ENCODE peak calls at places on chromosomes 6 and 20, in ten cellular contexts. T is spleen, R is prostate gland, B is breast epithelium, L is HepG2, H is H1, W is sigmoid colon, N is endothelial cell of umbilical vein, C is esophagus muscularis mucosa, O is HCT116. Q is an unnamed sample.

GRCh38 chr6:73409395-73409794 is 14.8 kb downstream of the DDX43 start:
- DNase-seq in T (no peak), R (no peak), B (no peak), L (peak), H (no peak), W (no peak), N (no peak), C (no peak), O (no peak), Q (no peak)

GRCh38 chr6:113073611-113074191 is 726.6 kb downstream of the RFPL4B start:
- DNase-seq in T (no peak), R (no peak), B (no peak), L (no peak), H (no peak), W (no peak), N (no peak), C (no peak), O (no peak), Q (no peak)

GRCh38 chr6:127118505-127119360 is at the start of gene RSPO3:
- DNase-seq in T (peak), R (no peak), B (no peak), L (no peak), H (no peak), W (peak), N (peak), C (no peak), O (no peak), Q (peak)

GRCh38 chr20:16245879-16246278 is 327.4 kb downstream of the KIF16B start:
- DNase-seq in T (no peak), R (no peak), B (no peak), L (peak), H (no peak), W (no peak), N (no peak), C (no peak), O (no peak), Q (no peak)

GRCh38 chr6:34792605-34793500 is 970 bp downstream of the BLTP3A start:
- DNase-seq in T (peak), R (peak), B (no peak), L (peak), H (no peak), W (peak), N (peak), C (peak), O (no peak), Q (peak)

GRCh38 chr20:37095108-37095608 is 639 bp downstream of the RBL1 start:
- DNase-seq in T (peak), R (no peak), B (no peak), L (peak), H (no peak), W (no peak), N (no peak), C (no peak), O (no peak), Q (no peak)

GRCh38 chr6:100152201-100152600 is 158.2 kb upstream of the MCHR2 start:
- DNase-seq in T (no peak), R (no peak), B (no peak), L (no peak), H (no peak), W (no peak), N (no peak), C (no peak), O (no peak), Q (no peak)

GRCh38 chr6:111993342-111993741 is 60.6 kb upstream of the CCN6 start:
- DNase-seq in T (no peak), R (no peak), B (no peak), L (no peak), H (no peak), W (no peak), N (no peak), C (no peak), O (no peak), Q (no peak)

GRCh38 chr6:163404825-163405265 is 9.7 kb upstream of the QKI start:
- DNase-seq in T (peak), R (no peak), B (no peak), L (peak), H (no peak), W (peak), N (peak), C (peak), O (no peak), Q (no peak)

GRCh38 chr20:39025883-39026282 is 63.7 kb downstream of the DHX35 start:
- DNase-seq in T (no peak), R (no peak), B (no peak), L (no peak), H (no peak), W (no peak), N (no peak), C (no peak), O (no peak), Q (no peak)

GRCh38 chr6:125746731-125747588 is 2.5 kb upstream of the HEY2 start:
- DNase-seq in T (peak), R (peak), B (no peak), L (peak), H (peak), W (peak), N (peak), C (no peak), O (no peak), Q (peak)

GRCh38 chr20:32466739-32467505 is 108.8 kb downstream of the ASXL1 start:
- DNase-seq in T (no peak), R (no peak), B (no peak), L (no peak), H (no peak), W (no peak), N (peak), C (no peak), O (no peak), Q (no peak)

GRCh38 chr6:136323431-136324112 is 33.9 kb upstream of the BCLAF1 start:
- DNase-seq in T (no peak), R (no peak), B (no peak), L (no peak), H (no peak), W (no peak), N (no peak), C (peak), O (no peak), Q (no peak)

GRCh38 chr6:117955684-117956083 is 48.6 kb downstream of the SLC35F1 start:
- DNase-seq in T (no peak), R (no peak), B (no peak), L (no peak), H (no peak), W (no peak), N (no peak), C (no peak), O (no peak), Q (no peak)

GRCh38 chr20:55584964-55585363 is 420.4 kb downstream of the CBLN4 start:
- DNase-seq in T (no peak), R (no peak), B (no peak), L (no peak), H (no peak), W (no peak), N (no peak), C (no peak), O (no peak), Q (no peak)

GRCh38 chr20:57657537-57658446 is 37.6 kb upstream of the ZBP1 start:
- DNase-seq in T (peak), R (peak), B (peak), L (peak), H (no peak), W (peak), N (no peak), C (peak), O (no peak), Q (peak)

GRCh38 chr6:169654590-169655391 is 47.0 kb downstream of the WDR27 start:
- DNase-seq in T (peak), R (peak), B (peak), L (no peak), H (no peak), W (peak), N (peak), C (no peak), O (no peak), Q (peak)
- TF ChIP-seq POLR2AphosphoS5 in T (peak), R (peak), B (peak), L (no peak), H (no peak), W (no peak), N (no peak), C (peak), O (no peak), Q (peak)

GRCh38 chr6:151914475-151914874 is 107.0 kb downstream of the ESR1 start:
- DNase-seq in T (no peak), R (no peak), B (no peak), L (peak), H (no peak), W (no peak), N (no peak), C (no peak), O (no peak), Q (no peak)
- H3K27ac ChIP-seq in T (no peak), R (no peak), B (no peak), L (no peak), H (no peak), W (no peak), N (no peak), C (no peak), O (no peak), Q (no peak)

DNA sequence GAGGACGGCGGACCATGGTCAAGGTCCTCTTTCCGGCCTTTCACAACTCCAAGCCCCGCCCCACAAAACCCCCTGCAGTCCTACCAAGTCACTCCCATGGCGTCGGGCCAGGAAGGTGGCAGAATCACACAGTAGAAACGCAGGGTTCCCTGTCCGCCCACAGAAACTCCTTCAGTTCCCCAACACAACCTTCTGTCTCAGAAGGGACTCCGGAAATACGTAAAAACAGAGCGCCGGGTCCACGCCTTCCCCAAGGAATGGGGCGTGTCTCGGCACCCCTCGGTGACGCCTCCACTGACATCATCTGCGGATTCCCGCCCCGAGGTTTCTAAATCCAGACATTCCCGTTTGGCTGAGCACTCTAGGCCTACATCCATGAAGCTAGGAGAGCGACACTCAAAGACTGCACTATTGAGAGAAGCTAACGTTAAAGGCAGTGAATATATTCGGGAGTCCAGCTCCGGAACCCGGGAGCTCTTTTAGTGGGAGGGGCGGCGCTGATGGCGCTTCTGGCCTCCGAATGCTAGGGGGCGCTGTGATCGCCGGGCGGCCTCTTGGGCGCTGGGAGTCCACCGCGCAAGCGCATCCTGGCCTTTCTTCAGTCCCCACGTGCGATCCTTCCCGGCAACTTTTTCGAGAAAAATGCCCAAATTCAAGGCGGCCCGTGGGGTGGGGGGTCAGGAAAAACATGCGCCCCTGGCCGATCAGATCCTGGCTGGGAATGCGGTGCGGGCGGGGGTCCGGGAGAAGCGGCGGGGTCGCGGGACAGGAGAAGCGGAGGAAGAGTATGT is at the start of the genes BYSL and MED20:
- DNase-seq in T (peak), R (peak), B (peak), L (peak), H (peak), W (peak), N (peak), C (peak), O (peak), Q (peak)
- TF ChIP-seq POLR2A in T (peak), R (peak), B (peak), L (peak), H (peak), W (peak), N (peak), C (peak), O (peak), Q (no peak)

GRCh38 chr6:169559001-169559441 is 142.8 kb downstream of the WDR27 start:
- DNase-seq in T (no peak), R (no peak), B (no peak), L (no peak), H (no peak), W (no peak), N (peak), C (peak), O (no peak), Q (no peak)
- TF ChIP-seq POLR2AphosphoS5 in T (no peak), R (no peak), B (no peak), L (no peak), H (no peak), W (no peak), N (no peak), C (no peak), O (no peak), Q (no peak)

GRCh38 chr6:121479486-121480098 is 44.1 kb downstream of the GJA1 start:
- DNase-seq in T (no peak), R (no peak), B (no peak), L (no peak), H (no peak), W (no peak), N (no peak), C (no peak), O (peak), Q (no peak)
- H3K27ac ChIP-seq in T (no peak), R (no peak), B (no peak), L (no peak), H (no peak), W (no peak), N (no peak), C (no peak), O (peak), Q (no peak)

DNA sequence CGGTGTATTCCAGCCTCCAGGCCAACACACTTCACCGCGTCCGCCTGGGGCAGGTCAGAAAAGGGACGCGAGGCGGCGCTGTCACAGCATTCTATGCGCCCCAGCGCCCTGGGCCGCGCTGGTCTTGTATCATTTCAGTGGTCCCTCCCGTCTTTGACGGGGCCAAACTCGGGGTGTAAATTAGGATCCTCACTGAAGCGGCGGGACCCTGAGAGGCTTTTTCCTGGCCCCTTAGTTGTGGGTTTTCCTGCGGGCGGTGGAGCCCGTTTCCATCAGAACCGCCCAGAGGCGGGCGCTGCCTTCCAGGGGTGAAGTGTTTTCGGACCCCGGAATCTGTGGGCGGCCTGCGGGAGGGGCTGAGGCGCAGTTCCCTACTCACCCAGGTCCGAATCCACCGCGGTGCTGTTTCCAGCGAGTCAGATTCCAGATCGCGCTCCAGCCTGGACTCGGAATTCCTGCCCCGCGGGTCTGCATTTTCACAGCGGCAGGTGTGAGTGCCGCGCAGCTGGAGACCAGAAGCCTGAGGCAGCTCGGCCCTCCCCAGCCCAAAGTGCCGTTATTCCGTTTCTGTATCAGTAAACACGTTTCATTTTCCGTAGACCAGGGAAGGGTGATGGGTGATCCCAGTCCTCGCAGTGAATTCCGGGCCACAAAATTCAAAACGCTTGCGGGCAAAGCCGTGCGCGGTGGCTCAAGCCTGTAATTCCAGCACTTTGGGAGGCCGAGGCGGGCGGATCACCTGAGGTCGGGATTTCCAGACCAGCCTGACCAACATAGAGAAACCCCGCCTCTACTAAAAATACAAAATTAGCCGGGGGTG is 3.9 kb upstream of the MICB start:
- DNase-seq in T (peak), R (peak), B (peak), L (peak), H (no peak), W (peak), N (peak), C (peak), O (peak), Q (peak)
- TF ChIP-seq POLR2A in T (no peak), R (peak), B (no peak), L (no peak), H (no peak), W (no peak), N (no peak), C (no peak), O (no peak), Q (no peak)

Q was measured in stomach.